ENCODE peak calls at places on chromosomes 5 and 9, in ten cellular contexts. Q, N, S, B, F, X, M, L, V and Z are unnamed samples.

GRCh38 chr9:129336130-129336528 is 158.1 kb upstream of the IER5L start:
- DNase-seq in Q (no peak), N (peak), S (no peak), B (no peak), F (no peak), X (no peak), M (no peak), L (no peak), V (no peak), Z (peak)

GRCh38 chr5:108418172-108418571 is 36.3 kb upstream of the FBXL17 start:
- DNase-seq in Q (no peak), N (no peak), S (peak), B (no peak), F (no peak), X (no peak), M (no peak), L (no peak), V (no peak), Z (no peak)

GRCh38 chr5:37412515-37412914 is 33.4 kb downstream of the WDR70 start:
- DNase-seq in Q (no peak), N (no peak), S (no peak), B (no peak), F (no peak), X (no peak), M (no peak), L (no peak), V (no peak), Z (no peak)

GRCh38 chr9:137971477-137972138 is 94.0 kb downstream of the CACNA1B start:
- DNase-seq in Q (no peak), N (no peak), S (no peak), B (no peak), F (no peak), X (no peak), M (peak), L (no peak), V (no peak), Z (no peak)

GRCh38 chr9:77927265-77927664 is 104.3 kb downstream of the GNAQ start:
- DNase-seq in Q (no peak), N (peak), S (peak), B (no peak), F (no peak), X (no peak), M (no peak), L (no peak), V (peak), Z (peak)

GRCh38 chr5:73858786-73859185 is 232.8 kb downstream of the ARHGEF28 start:
- DNase-seq in Q (no peak), N (no peak), S (no peak), B (no peak), F (no peak), X (no peak), M (no peak), L (no peak), V (no peak), Z (no peak)

GRCh38 chr5:134561871-134562296 is 36.4 kb downstream of the JADE2 start:
- DNase-seq in Q (no peak), N (peak), S (no peak), B (no peak), F (peak), X (no peak), M (no peak), L (no peak), V (no peak), Z (peak)

GRCh38 chr5:138234651-138235050 is 21.5 kb upstream of the CDC23 start:
- DNase-seq in Q (no peak), N (no peak), S (no peak), B (no peak), F (no peak), X (no peak), M (no peak), L (no peak), V (no peak), Z (no peak)

GRCh38 chr5:174998131-174998730 is 273.8 kb downstream of the MSX2 start:
- DNase-seq in Q (no peak), N (no peak), S (no peak), B (no peak), F (no peak), X (no peak), M (no peak), L (no peak), V (no peak), Z (no peak)

GRCh38 chr9:4934976-4935672 is 49.9 kb upstream of the JAK2 start:
- DNase-seq in Q (no peak), N (no peak), S (no peak), B (no peak), F (peak), X (no peak), M (no peak), L (no peak), V (no peak), Z (no peak)

GRCh38 chr9:94002316-94003140 is 47.4 kb upstream of the BARX1 start:
- DNase-seq in Q (no peak), N (peak), S (no peak), B (no peak), F (peak), X (peak), M (peak), L (no peak), V (peak), Z (peak)

GRCh38 chr5:172266676-172267092 is 16.9 kb downstream of the UBTD2 start:
- DNase-seq in Q (no peak), N (peak), S (no peak), B (no peak), F (peak), X (no peak), M (no peak), L (no peak), V (no peak), Z (no peak)